ENCODE peak calls at places on chromosomes 3 and 15, in five cellular contexts. O, E, R, C and D are unnamed samples.

GRCh38 chr3:17910922-17911321 is 168.5 kb upstream of the TBC1D5 start:
- DNase-seq in O (no peak), C (no peak), E (no peak), R (no peak), D (no peak)

GRCh38 chr15:88701561-88702095 is 62.8 kb downstream of the ISG20 start:
- DNase-seq in R (no peak), E (no peak), O (no peak), C (peak), D (no peak)

GRCh38 chr3:53193466-53194217 is 32.6 kb downstream of the PRKCD start:
- DNase-seq in C (no peak), O (no peak), R (no peak), E (peak), D (no peak)

GRCh38 chr15:76577879-76578512 is 241.4 kb downstream of the ISL2 start:
- DNase-seq in E (no peak), O (no peak), C (no peak), R (no peak), D (no peak)

GRCh38 chr3:54905230-54905888 is 22.5 kb downstream of the LRTM1 start:
- DNase-seq in O (no peak), E (peak), R (peak), C (no peak), D (no peak)

GRCh38 chr3:98333989-98334606 is 19.6 kb upstream of the OR5K4 start:
- DNase-seq in E (no peak), R (no peak), C (no peak), O (no peak), D (no peak)

GRCh38 chr15:79595995-79596622 is 164.0 kb downstream of the MINAR1 start:
- DNase-seq in E (peak), O (peak), R (peak), C (no peak), D (peak)

GRCh38 chr3:189233225-189233858 is 61.6 kb downstream of the TPRG1 start:
- DNase-seq in C (peak), E (peak), O (peak), R (peak), D (peak)

GRCh38 chr15:92869263-92869940 is 30.7 kb upstream of the CHD2 start:
- DNase-seq in R (peak), E (no peak), C (no peak), O (no peak), D (no peak)

GRCh38 chr15:74251187-74251811 is 15.2 kb downstream of the CCDC33 start:
- DNase-seq in O (no peak), C (no peak), E (no peak), R (no peak), D (no peak)

GRCh38 chr15:67998599-67999122 is 55.5 kb upstream of the PIAS1 start:
- DNase-seq in C (peak), E (peak), R (peak), O (peak), D (peak)

GRCh38 chr15:76203766-76204557 is 107.3 kb downstream of the ETFA start:
- DNase-seq in O (no peak), C (no peak), R (no peak), E (no peak), D (no peak)

GRCh38 chr15:74983725-74984231 is 11.6 kb upstream of the SCAMP5 start:
- DNase-seq in C (no peak), R (peak), E (no peak), O (no peak), D (peak)

GRCh38 chr3:161991901-161992300 is 495.3 kb downstream of the OTOL1 start:
- DNase-seq in E (no peak), O (no peak), C (no peak), R (peak), D (no peak)

GRCh38 chr3:81395739-81396138 is 365.7 kb downstream of the GBE1 start:
- DNase-seq in C (no peak), O (no peak), E (no peak), R (no peak), D (no peak)